ENCODE peak calls at places on chromosomes 7 and 10, in ten cellular contexts. T is Calu3; L is AG09309; R is GM13977; U is SHP77; D is GM20000; W is GM23338; S is stimulated activated CD4-positive, alpha-beta T cell treated with anti-CD3 and anti-CD28 coated beads, Interleukin-12 subunit alpha, Interleukin-12 subunit beta, amount 100 ng/mL, for 24 hours; G is dorsolateral prefrontal cortex; X is hypothalamus. I is an unnamed sample.

GRCh38 chr10:43203491-43204393 is 63.1 kb downstream of the RASGEF1A start:
- DNase-seq in T (no peak), S (no peak), U (peak), W (peak), G (no peak), D (peak), R (no peak), X (no peak), L (no peak), I (peak)

GRCh38 chr10:27865221-27865635 is 119.6 kb upstream of the MKX start:
- DNase-seq in D (no peak), T (no peak), X (no peak), L (peak), W (no peak), G (no peak), U (no peak), R (no peak), S (no peak), I (no peak)

GRCh38 chr10:101099901-101100300 is 31.2 kb upstream of the TLX1 start:
- DNase-seq in U (no peak), W (no peak), L (no peak), X (no peak), R (no peak), G (no peak), T (no peak), S (no peak), D (no peak), I (no peak)

GRCh38 chr10:73517166-73517888 is 21.5 kb upstream of the PPP3CB start:
- DNase-seq in X (no peak), G (no peak), T (no peak), U (no peak), W (no peak), D (no peak), R (no peak), L (no peak), S (no peak), I (no peak)

GRCh38 chr10:132906106-132906505 is 36.3 kb downstream of the CFAP46 start:
- DNase-seq in G (no peak), S (no peak), X (no peak), L (no peak), T (no peak), W (no peak), U (no peak), D (no peak), R (no peak), I (no peak)

GRCh38 chr10:72407471-72407870 is 52.8 kb upstream of the DNAJB12 start:
- DNase-seq in G (no peak), W (no peak), L (no peak), R (no peak), X (no peak), U (no peak), T (no peak), S (no peak), D (no peak), I (no peak)

GRCh38 chr10:34351161-34351560 is 463.9 kb downstream of the PARD3 start:
- DNase-seq in S (no peak), T (no peak), X (no peak), G (no peak), R (no peak), U (no peak), W (no peak), L (no peak), D (no peak), I (no peak)

GRCh38 chr7:157413881-157414701 is 77.3 kb downstream of the DNAJB6 start:
- DNase-seq in D (no peak), U (no peak), L (no peak), R (no peak), S (no peak), G (no peak), W (no peak), X (no peak), T (no peak), I (no peak)

GRCh38 chr10:78181381-78182055 is 147.9 kb downstream of the RPS24 start:
- DNase-seq in D (no peak), S (no peak), L (no peak), T (no peak), X (no peak), R (no peak), U (no peak), W (no peak), G (no peak), I (no peak)

GRCh38 chr7:129574487-129574886 is 37.0 kb upstream of the NRF1 start:
- DNase-seq in S (no peak), X (no peak), G (no peak), L (peak), R (no peak), T (no peak), D (no peak), U (no peak), W (no peak), I (no peak)

GRCh38 chr7:2734761-2735571 is 47.0 kb downstream of the AMZ1 start:
- DNase-seq in W (no peak), U (peak), L (no peak), G (no peak), X (no peak), R (no peak), S (no peak), D (no peak), T (no peak), I (no peak)

GRCh38 chr10:47266602-47267001 is 33.4 kb upstream of the GDF10 start:
- DNase-seq in X (no peak), U (no peak), G (no peak), W (no peak), D (no peak), R (no peak), T (no peak), S (no peak), L (no peak), I (no peak)

GRCh38 chr10:13146383-13146782 is 15.0 kb upstream of the MCM10 start:
- DNase-seq in X (no peak), G (no peak), T (no peak), S (no peak), L (no peak), W (no peak), U (no peak), R (no peak), D (no peak), I (no peak)

GRCh38 chr10:83724471-83725241 is 414.7 kb upstream of the GHITM start:
- DNase-seq in R (peak), W (no peak), X (no peak), T (no peak), U (no peak), G (no peak), D (peak), L (no peak), S (no peak), I (no peak)

GRCh38 chr10:1708746-1709145 is 28.6 kb downstream of the ADARB2 start:
- DNase-seq in L (no peak), D (no peak), G (no peak), R (no peak), S (no peak), W (no peak), X (no peak), T (no peak), U (no peak), I (no peak)

GRCh38 chr10:100183482-100183881 is 2.3 kb downstream of the ERLIN1 start:
- DNase-seq in G (no peak), W (no peak), T (peak), L (no peak), U (no peak), D (no peak), S (no peak), X (no peak), R (no peak), I (no peak)

GRCh38 chr10:132444877-132445351 is 47.9 kb downstream of the PWWP2B start:
- DNase-seq in D (no peak), W (no peak), S (no peak), L (no peak), U (no peak), T (no peak), G (no peak), X (no peak), R (no peak), I (peak)

GRCh38 chr7:17625038-17625437 is 315.3 kb downstream of the SNX13 start:
- DNase-seq in W (no peak), S (no peak), D (no peak), L (peak), X (no peak), R (no peak), U (no peak), G (no peak), T (no peak), I (no peak)

GRCh38 chr10:51244739-51245138 is 170.5 kb downstream of the PRKG1 start:
- DNase-seq in U (no peak), D (no peak), S (no peak), L (peak), R (no peak), G (no peak), X (no peak), T (no peak), W (peak), I (peak)

I was measured in neural progenitor cell.